ENCODE peak calls at places on chromosomes 3 and 15, in ten cellular contexts. N is sigmoid colon, T is A673, V is fibroblast of lung, U is GM12864, R is K562, K is BE2C, M is fibroblast of the aortic adventitia, L is ovary, J is endothelial cell. I is an unnamed sample.

GRCh38 chr15:58410353-58410752 is 21.4 kb upstream of the LIPC start:
- DNase-seq in L (peak; percentile 42), V (no peak), R (no peak), N (no peak), T (no peak), U (no peak), M (peak; percentile 39), K (no peak), J (no peak), I (no peak)

GRCh38 chr3:120559228-120560061 is 36.7 kb upstream of the NDUFB4 start:
- DNase-seq in J (peak; percentile 39), K (peak; percentile 58), T (peak; percentile 39), U (no peak), M (peak; percentile 67), V (peak; percentile 87), N (peak; percentile 77), L (peak; percentile 88), R (peak; percentile 17), I (no peak)

GRCh38 chr3:128060473-128061381 is 8.5 kb downstream of the SEC61A1 start:
- DNase-seq in T (no peak), M (peak; percentile 96), L (no peak), N (no peak), J (no peak), V (peak; percentile 99), R (no peak), U (no peak), K (no peak), I (no peak)

GRCh38 chr3:111729087-111729846 is 129.8 kb upstream of the PHLDB2 start:
- DNase-seq in N (peak; percentile 78), L (peak; percentile 69), J (no peak), T (no peak), U (no peak), R (no peak), M (peak; percentile 94), V (peak; percentile 95), K (no peak), I (no peak)

GRCh38 chr15:89666147-89666857 is 11.0 kb upstream of the KIF7 start:
- DNase-seq in U (no peak), M (no peak), R (no peak), K (peak; percentile 21), V (no peak), J (no peak), N (peak; percentile 63), L (no peak), T (no peak), I (no peak)

GRCh38 chr3:132256984-132257383 is 60.2 kb upstream of the ACP3 start:
- DNase-seq in J (peak; percentile 51), L (no peak), V (peak; percentile 65), T (peak; percentile 77), N (no peak), R (no peak), U (no peak), K (peak; percentile 48), M (peak; percentile 62), I (no peak)

GRCh38 chr3:62335196-62335595 is 38.2 kb downstream of the FEZF2 start:
- DNase-seq in L (no peak), T (no peak), U (no peak), V (no peak), K (no peak), R (no peak), N (no peak), J (no peak), M (no peak), I (no peak)

GRCh38 chr3:55571913-55572312 is 84.8 kb upstream of the WNT5A start:
- DNase-seq in U (no peak), V (peak; percentile 45), R (no peak), M (no peak), N (peak; percentile 75), K (no peak), T (no peak), L (no peak), J (peak; percentile 56), I (no peak)

GRCh38 chr3:154122096-154122911 is 1.1 kb downstream of the ARHGEF26 start:
- DNase-seq in J (peak; percentile 36), L (peak; percentile 53), K (no peak), R (no peak), N (peak; percentile 73), T (peak; percentile 42), U (no peak), V (no peak), M (no peak), I (peak; percentile 27)

GRCh38 chr3:30258426-30259392 is 347.7 kb upstream of the TGFBR2 start:
- DNase-seq in L (no peak), R (no peak), T (no peak), U (no peak), K (no peak), V (peak; percentile 44), M (no peak), J (no peak), N (no peak), I (no peak)

GRCh38 chr3:48435774-48436476 is 4.0 kb downstream of the CCDC51 start:
- DNase-seq in T (peak; percentile 75), J (peak; percentile 90), N (peak; percentile 94), U (peak; percentile 61), M (peak; percentile 85), L (peak; percentile 90), R (peak; percentile 61), V (peak; percentile 65), K (peak; percentile 72), I (peak; percentile 87)

DNA sequence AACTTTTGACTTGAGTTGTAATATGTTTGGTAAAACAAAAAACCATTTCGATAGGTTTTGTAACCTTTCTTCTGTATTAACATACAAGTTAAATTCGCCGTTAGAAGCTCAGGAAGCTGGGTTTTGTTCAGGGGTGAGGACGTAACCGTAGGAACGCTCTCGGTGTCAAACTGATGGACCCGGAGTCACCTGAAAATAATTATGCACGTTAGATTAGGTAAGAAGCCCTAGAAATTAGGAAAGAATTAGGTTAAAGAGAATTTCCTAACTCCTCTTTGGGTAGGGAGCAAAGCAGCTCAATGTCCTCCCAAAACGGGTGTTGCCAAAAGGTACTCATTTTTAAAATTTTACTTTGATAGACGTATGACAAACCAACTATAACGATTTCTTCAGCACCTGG is 945 bp downstream of the NCK1 start:
- DNase-seq in V (no peak), R (no peak), N (no peak), U (no peak), K (no peak), T (peak; percentile 12), L (no peak), J (no peak), M (no peak), I (no peak)
- TF ChIP-seq CTCF in V (no peak), R (no peak), N (no peak), U (no peak), K (no peak), T (no peak), L (no peak), J (no peak), M (no peak), I (no peak)

DNA sequence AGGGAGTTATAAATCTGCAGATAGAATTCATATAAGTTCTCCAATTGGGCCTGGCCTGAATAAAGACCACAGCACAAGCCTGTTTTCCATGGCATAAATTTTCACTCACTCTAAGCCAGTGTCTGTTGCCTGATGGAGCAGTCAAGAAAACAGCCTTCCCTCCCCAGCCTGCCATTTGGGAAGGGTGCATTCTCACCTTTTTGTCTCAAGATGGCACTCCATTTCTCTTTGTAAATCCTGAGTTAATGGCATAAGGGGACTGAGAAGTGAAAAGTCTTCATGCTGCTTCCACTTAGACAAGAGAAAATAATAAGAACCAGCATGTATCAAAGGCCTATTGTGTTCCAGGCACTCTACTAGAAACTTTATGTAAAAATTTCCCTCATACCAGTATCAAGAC is 115.6 kb upstream of the MANF start:
- DNase-seq in T (no peak), U (no peak), K (no peak), N (no peak), J (no peak), V (peak; percentile 8), M (peak; percentile 51), L (no peak), R (no peak), I (no peak)
- TF ChIP-seq CTCF in T (no peak), U (peak; percentile 18), K (no peak), N (no peak), J (no peak), V (peak; percentile 36), M (peak; percentile 49), L (no peak), R (no peak), I (peak; percentile 24)

GRCh38 chr3:174533286-174533685 is 325.8 kb upstream of the NAALADL2 start:
- DNase-seq in T (no peak), R (no peak), M (peak; percentile 46), J (no peak), V (peak; percentile 95), N (no peak), L (no peak), K (no peak), U (no peak), I (no peak)

GRCh38 chr3:174531262-174531982 is 327.7 kb upstream of the NAALADL2 start:
- DNase-seq in K (no peak), V (peak; percentile 26), L (no peak), M (no peak), J (no peak), N (no peak), U (no peak), R (no peak), T (no peak), I (no peak)

GRCh38 chr3:174532216-174532615 is 326.9 kb upstream of the NAALADL2 start:
- DNase-seq in M (no peak), V (peak; percentile 10), L (no peak), R (no peak), U (no peak), J (no peak), N (no peak), T (no peak), K (no peak), I (no peak)

GRCh38 chr3:174532776-174533175 is 326.4 kb upstream of the NAALADL2 start:
- DNase-seq in J (no peak), K (no peak), R (no peak), V (no peak), N (no peak), M (no peak), T (no peak), U (no peak), L (no peak), I (no peak)

DNA sequence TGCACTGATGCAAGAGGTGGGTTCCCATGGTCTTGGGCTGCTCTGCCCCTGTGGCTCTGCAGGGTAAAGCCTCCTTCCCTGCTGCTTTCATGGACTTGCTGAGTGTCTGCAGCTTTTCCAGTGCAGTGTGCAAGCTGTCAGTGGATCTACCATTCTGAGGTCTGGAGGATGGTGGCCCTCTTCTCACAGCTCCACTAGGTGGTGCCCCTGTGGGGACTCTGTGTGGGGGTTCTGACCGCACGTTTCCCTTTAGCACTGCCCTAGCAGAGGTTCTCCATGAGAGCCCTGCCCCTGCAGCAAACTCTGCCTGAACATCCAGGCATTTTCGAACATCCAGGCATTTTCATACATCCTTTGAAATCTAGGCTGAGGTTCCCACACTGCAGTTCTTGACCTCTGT is 329.8 kb upstream of the NAALADL2 start:
- DNase-seq in R (no peak), K (peak; percentile 13), N (no peak), U (no peak), J (no peak), L (no peak), V (no peak), M (no peak), T (no peak), I (no peak)
- TF ChIP-seq CTCF in R (no peak), K (peak; percentile 26), N (no peak), U (no peak), J (no peak), L (no peak), V (no peak), M (no peak), T (no peak), I (no peak)

DNA sequence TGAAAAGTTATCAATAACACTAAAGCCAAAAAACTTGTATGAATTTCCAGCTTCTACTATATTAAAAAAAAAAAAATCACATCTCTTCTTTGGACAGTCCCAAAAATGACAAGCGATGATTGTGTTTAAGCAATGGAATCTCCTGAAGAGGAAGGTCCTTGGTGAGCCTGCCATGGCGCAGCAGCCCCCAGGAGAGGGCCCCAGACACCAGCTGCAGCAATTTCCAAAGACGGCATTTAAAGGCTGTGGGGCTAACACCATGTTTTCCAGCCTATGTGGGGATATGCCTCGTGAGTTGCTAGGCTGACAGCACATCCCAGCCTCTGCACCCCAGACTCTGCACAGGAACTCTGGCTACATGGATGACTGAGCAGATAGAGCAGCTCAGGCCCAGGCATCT is 14.7 kb downstream of the SKIC8 start:
- DNase-seq in K (no peak), L (no peak), J (no peak), V (no peak), M (no peak), N (no peak), U (no peak), R (no peak), T (no peak), I (no peak)
- TF ChIP-seq CTCF in K (peak; percentile 51), L (no peak), J (no peak), V (peak; percentile 9), M (no peak), N (no peak), U (peak; percentile 9), R (peak; percentile 39), T (peak; percentile 31), I (no peak)